ENCODE peak calls at places on chromosomes 13 and 19, in five cellular contexts. I is fibroblast of lung, J is PC-9, U is neural progenitor cell, Y is mammary epithelial cell. H is an unnamed sample.

GRCh38 chr13:105035092-105035491 is 1500.4 kb downstream of the EFNB2 start:
- DNase-seq in J (no peak), U (no peak), I (no peak), Y (no peak), H (no peak)

GRCh38 chr19:10642473-10642872 is 11.7 kb upstream of the ILF3 start:
- DNase-seq in I (no peak), Y (no peak), J (no peak), U (no peak), H (no peak)

GRCh38 chr13:21232196-21232595 is 55.7 kb downstream of the MRPL57 start:
- DNase-seq in I (peak; percentile 78), Y (no peak), J (no peak), U (no peak), H (no peak)

GRCh38 chr19:2064788-2065524 is 13.9 kb upstream of the MKNK2 start:
- DNase-seq in Y (no peak), U (no peak), I (no peak), J (no peak), H (no peak)

GRCh38 chr13:77595166-77595810 is 59.8 kb downstream of the SCEL start:
- DNase-seq in Y (no peak), U (no peak), J (no peak), I (no peak), H (no peak)

GRCh38 chr19:58581227-58582141 is 8.3 kb upstream of the MZF1 start:
- DNase-seq in I (peak; percentile 90), J (no peak), U (peak; percentile 93), Y (peak; percentile 72), H (no peak)

GRCh38 chr13:76860706-76861105 is 25.5 kb downstream of the KCTD12 start:
- DNase-seq in Y (no peak), I (no peak), U (no peak), J (no peak), H (no peak)

GRCh38 chr13:112335135-112335534 is 41.0 kb upstream of the SPACA7 start:
- DNase-seq in Y (no peak), I (no peak), U (no peak), J (no peak), H (no peak)

GRCh38 chr19:23262892-23263291 is 12.7 kb upstream of the ZNF724 start:
- DNase-seq in U (no peak), I (no peak), Y (no peak), J (no peak), H (no peak)

GRCh38 chr13:73902847-73903246 is 231.4 kb downstream of the KLF12 start:
- DNase-seq in U (no peak), I (no peak), Y (no peak), J (no peak), H (no peak)

GRCh38 chr19:36605101-36605838 is at the start of gene ZNF382:
- DNase-seq in I (peak; percentile 67), U (peak; percentile 83), J (no peak), Y (peak; percentile 51), H (no peak)

GRCh38 chr19:45098521-45099464 is 5.8 kb downstream of the PPP1R37 start:
- DNase-seq in I (peak; percentile 63), Y (no peak), U (no peak), J (no peak), H (no peak)

GRCh38 chr19:5782322-5782721 is 2.2 kb downstream of the PRR22 start:
- DNase-seq in J (no peak), Y (no peak), I (no peak), U (no peak), H (no peak)
- H2AFZ ChIP-seq in J (no peak overlapping the region), Y (no peak overlapping the region), I (no peak overlapping the region), U (no peak overlapping the region), H (no peak overlapping the region)

GRCh38 chr19:40549007-40549708 is 27.5 kb upstream of the SHKBP1 start:
- DNase-seq in I (peak; percentile 40), U (peak; percentile 96), J (no peak), Y (peak; percentile 30), H (peak; percentile 7)
- TF ChIP-seq EZH2 in I (no peak), U (no peak), J (no peak), Y (no peak), H (no peak)

GRCh38 chr13:37505531-37505930 is 93.0 kb downstream of the POSTN start:
- DNase-seq in Y (no peak), U (no peak), J (no peak), I (no peak), H (no peak)

GRCh38 chr13:37515226-37515625 is 83.3 kb downstream of the POSTN start:
- DNase-seq in Y (no peak), J (no peak), I (no peak), U (no peak), H (no peak)

GRCh38 chr13:37510441-37510840 is 88.1 kb downstream of the POSTN start:
- DNase-seq in J (no peak), U (no peak), I (no peak), Y (peak; percentile 71), H (no peak)
- H2AFZ ChIP-seq in J (no peak overlapping the region), U (no peak overlapping the region), I (no peak overlapping the region), Y (no peak overlapping the region), H (peak overlapping the region; percentile 90)

DNA sequence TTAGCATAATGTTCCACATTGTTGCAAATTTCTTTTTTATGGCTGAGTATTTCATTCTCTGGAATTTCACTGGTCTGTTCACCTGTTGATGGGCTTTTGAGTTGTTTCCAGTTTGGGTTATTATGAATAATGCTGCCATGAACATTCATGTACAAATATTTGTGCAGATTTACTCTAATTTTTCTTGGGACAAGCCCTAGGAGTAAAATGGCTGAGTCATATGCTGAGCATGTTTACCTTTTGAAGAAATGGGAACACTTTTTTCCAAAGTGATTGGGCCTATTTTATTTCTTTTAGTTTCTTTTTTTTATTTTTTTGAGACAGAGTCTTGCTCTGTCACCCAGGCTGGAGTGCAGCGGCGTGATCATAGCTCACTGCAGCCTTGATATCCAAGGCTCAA is 4.7 kb upstream of the FBL start:
- DNase-seq in Y (no peak), J (no peak), U (no peak), I (no peak), H (no peak)
- TF ChIP-seq EZH2 in Y (no peak), J (no peak), U (no peak), I (no peak), H (no peak)